ENCODE peak calls at places on chromosomes 7 and 10, in five cellular contexts. Y is upper lobe of left lung, N is neural progenitor cell, F is HL-60, I is transverse colon. X is an unnamed sample.

GRCh38 chr10:1151071-1152033 is 95.2 kb downstream of the WDR37 start:
- DNase-seq in Y (no peak), N (no peak), F (no peak), I (no peak), X (no peak)

GRCh38 chr10:13792011-13792410 is 205.2 kb downstream of the PRPF18 start:
- DNase-seq in Y (peak), N (no peak), F (no peak), I (peak), X (no peak)

GRCh38 chr10:77357185-77357584 is 280.4 kb downstream of the KCNMA1 start:
- DNase-seq in Y (no peak), N (no peak), F (no peak), I (no peak), X (no peak)

GRCh38 chr10:69696073-69696731 is 66.2 kb downstream of the FAM241B start:
- DNase-seq in Y (no peak), N (peak), F (peak), I (no peak), X (no peak)

GRCh38 chr10:122642726-122643605 is 56.7 kb downstream of the C10orf120 start:
- DNase-seq in Y (peak), N (no peak), F (no peak), I (no peak), X (no peak)

GRCh38 chr10:93701903-93702277 is 502 bp downstream of the FRA10AC1 start:
- DNase-seq in Y (no peak), N (no peak), F (peak), I (no peak), X (no peak)

GRCh38 chr10:117363027-117363426 is 12.2 kb downstream of the PDZD8 start:
- DNase-seq in Y (no peak), N (no peak), F (no peak), I (no peak), X (no peak)

GRCh38 chr7:21962677-21963076 is 17.0 kb upstream of the CDCA7L start:
- DNase-seq in Y (no peak), N (no peak), F (no peak), I (no peak), X (no peak)

GRCh38 chr7:143002106-143002505 is 24.8 kb downstream of the OR9A2 start:
- DNase-seq in Y (no peak), N (peak), F (no peak), I (no peak), X (no peak)

GRCh38 chr10:72068901-72069446 is 19.4 kb downstream of the SPOCK2 start:
- DNase-seq in Y (no peak), N (no peak), F (no peak), I (no peak), X (no peak)

GRCh38 chr7:76352193-76352592 is 6.6 kb downstream of the YWHAG start:
- DNase-seq in Y (no peak), N (no peak), F (no peak), I (no peak), X (no peak)

GRCh38 chr7:31782411-31782991 is 95.5 kb downstream of the PPP1R17 start:
- DNase-seq in Y (no peak), N (peak), F (peak), I (no peak), X (peak)

GRCh38 chr7:121071662-121072061 is 83.2 kb downstream of the CPED1 start:
- DNase-seq in Y (no peak), N (no peak), F (no peak), I (no peak), X (no peak)

GRCh38 chr7:95772298-95772770 is at the start of gene DYNC1I1:
- DNase-seq in Y (peak), N (peak), F (peak), I (peak), X (peak)

GRCh38 chr7:142866361-142867096 is 11.7 kb downstream of the EPHB6 start:
- DNase-seq in Y (peak), N (peak), F (no peak), I (peak), X (no peak)

GRCh38 chr10:124972637-124973036 is 30.7 kb downstream of the ZRANB1 start:
- DNase-seq in Y (no peak), N (no peak), F (no peak), I (no peak), X (no peak)

DNA sequence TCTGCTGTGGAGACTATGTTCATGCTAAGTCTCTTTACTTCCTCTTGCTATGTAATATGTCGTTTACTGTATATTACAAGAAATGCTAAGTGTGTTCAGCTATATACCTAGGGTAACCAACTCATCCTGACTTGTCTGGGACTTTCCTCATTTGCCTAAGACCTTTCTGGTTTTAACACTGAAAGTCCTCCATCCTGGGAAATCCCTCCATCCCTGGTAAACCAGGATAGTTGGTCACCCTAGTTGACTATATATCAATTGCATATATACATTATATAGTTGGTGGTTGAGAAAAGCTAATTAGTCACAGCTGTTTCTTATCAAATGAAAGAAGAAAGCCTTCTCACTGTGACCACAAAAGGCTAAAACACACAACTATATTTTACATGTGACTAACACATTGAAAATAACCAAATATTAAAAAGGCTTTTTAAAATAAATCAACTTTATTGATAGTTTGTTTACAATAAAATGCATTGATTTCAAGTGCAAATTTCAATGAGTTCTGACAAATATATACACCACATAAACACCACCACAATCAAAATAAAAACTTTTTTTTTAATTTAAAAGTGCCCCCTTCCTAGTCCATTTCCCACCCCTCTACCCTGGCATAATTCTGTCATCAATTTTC is 167.7 kb upstream of the INHBA start:
- DNase-seq in Y (no peak), N (no peak), F (no peak), I (no peak), X (no peak)
- H3K27ac ChIP-seq in Y (no peak), N (no peak), F (peak), I (no peak), X (no peak)

DNA sequence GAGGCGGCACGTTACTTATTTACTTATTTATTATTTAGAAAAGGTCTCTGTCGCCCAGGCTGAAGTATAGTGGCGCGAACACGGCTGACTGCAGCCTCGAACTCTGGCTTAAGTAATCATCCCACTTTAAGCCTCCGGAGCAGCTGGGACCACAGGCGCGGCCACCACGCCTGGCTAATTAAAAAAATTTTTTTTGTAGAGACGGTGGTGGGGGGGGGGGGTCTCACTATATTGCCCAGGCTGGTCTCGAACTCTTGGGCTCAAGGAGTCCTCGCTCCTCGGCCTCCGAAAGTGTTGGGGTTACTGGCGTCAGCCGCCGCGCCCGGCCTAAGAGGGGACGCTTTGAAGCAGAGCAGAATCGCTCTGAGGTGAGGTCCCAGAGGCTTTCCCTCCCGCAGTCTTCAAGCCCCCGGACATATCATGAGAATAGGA is 675 bp upstream of the FRAT2 start:
- DNase-seq in Y (peak), N (peak), F (no peak), I (peak), X (no peak)
- H3K27ac ChIP-seq in Y (peak), N (peak), F (peak), I (peak), X (no peak)

GRCh38 chr10:43606323-43607198 is at the start of gene ZNF485:
- DNase-seq in Y (peak), N (peak), F (peak), I (peak), X (peak)

GRCh38 chr10:43610636-43611035 is 4.4 kb downstream of the ZNF485 start:
- DNase-seq in Y (no peak), N (no peak), F (no peak), I (no peak), X (no peak)

GRCh38 chr10:43607199-43607573 is 948 bp downstream of the ZNF485 start:
- DNase-seq in Y (no peak), N (no peak), F (no peak), I (no peak), X (no peak)

DNA sequence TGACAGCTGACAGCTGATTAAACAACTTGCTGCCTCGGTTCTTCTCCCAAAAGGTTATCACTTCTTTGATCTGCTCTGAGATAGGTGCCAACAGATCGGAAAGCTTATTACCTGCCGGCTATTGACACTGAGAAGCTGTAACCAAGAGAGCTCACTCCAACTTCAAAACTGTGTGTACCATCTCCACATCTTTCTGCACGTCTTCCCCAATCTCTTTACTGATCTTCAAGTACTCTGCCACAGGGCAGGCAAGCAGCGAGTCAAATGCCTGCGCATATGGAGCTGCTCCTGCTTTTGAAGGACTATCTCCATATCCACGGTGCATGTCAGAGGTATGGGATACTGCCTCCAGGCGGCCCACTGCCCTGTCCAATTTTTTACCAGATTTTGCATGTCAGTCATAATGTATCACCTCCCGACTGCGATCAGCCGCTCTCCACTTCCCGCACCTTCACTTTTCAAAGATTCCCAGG is 352 bp upstream of the ZNF485 start:
- DNase-seq in Y (no peak), N (no peak), F (no peak), I (no peak), X (no peak)
- H3K27ac ChIP-seq in Y (peak), N (no peak), F (no peak), I (peak), X (no peak)

GRCh38 chr10:102413053-102413705 is 5.4 kb downstream of the PSD start:
- DNase-seq in Y (no peak), N (peak), F (no peak), I (no peak), X (peak)

GRCh38 chr10:102410427-102411073 is 8.0 kb downstream of the PSD start:
- DNase-seq in Y (peak), N (peak), F (no peak), I (no peak), X (peak)

GRCh38 chr10:102413806-102414561 is 4.6 kb downstream of the PSD start:
- DNase-seq in Y (peak), N (peak), F (no peak), I (no peak), X (no peak)

GRCh38 chr10:102411341-102412255 is 7.0 kb downstream of the PSD start:
- DNase-seq in Y (no peak), N (no peak), F (no peak), I (no peak), X (no peak)

DNA sequence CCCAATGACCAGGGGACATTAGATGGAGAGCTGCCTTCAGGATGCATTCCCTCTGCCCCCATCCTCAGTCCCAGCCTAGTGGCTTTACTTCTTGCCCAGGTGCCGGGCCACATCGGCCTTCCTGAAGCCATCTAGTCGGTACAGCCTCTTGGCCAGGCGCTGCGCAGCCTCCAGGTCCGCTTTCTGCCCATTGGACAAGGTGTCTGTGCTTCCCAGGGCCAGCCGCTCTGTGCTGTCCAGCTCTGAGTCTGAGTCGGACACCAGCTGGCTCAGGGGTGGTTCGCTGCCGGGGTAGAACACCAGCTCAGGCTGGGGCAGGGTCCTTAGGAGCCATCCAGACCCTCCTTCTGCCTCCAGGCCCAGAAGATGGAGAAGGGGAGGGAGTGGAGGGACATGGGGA is 6.3 kb downstream of the PSD start:
- DNase-seq in Y (no peak), N (no peak), F (no peak), I (no peak), X (no peak)
- H3K27ac ChIP-seq in Y (no peak), N (no peak), F (no peak), I (no peak), X (no peak)

DNA sequence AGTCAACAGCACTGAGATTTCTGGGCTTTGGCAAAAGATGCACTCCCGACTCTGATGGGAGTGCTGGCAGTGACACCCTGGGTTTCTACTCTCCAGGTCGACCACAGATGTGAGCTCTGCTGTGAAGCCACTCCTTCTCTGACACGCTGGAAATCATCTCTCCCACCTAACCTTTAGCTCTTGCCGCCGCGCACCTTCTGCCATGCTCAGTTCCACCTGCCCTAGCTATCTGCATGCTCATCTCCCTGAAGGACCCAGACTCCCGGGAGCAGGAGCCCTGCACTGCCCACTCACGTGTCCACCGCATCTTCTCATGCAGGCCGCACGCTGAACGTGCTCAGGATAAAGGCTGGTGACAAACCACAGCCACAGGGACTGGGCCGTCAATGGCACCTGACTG is 174.8 kb downstream of the TNS3 start:
- DNase-seq in Y (no peak), N (no peak), F (no peak), I (peak), X (no peak)
- H3K27ac ChIP-seq in Y (peak), N (no peak), F (no peak), I (peak), X (no peak)

GRCh38 chr7:17660116-17660515 is 280.2 kb downstream of the SNX13 start:
- DNase-seq in Y (no peak), N (no peak), F (no peak), I (no peak), X (no peak)

GRCh38 chr7:17651926-17652385 is 288.3 kb downstream of the SNX13 start:
- DNase-seq in Y (no peak), N (no peak), F (no peak), I (no peak), X (no peak)

GRCh38 chr7:17659126-17659525 is 281.2 kb downstream of the SNX13 start:
- DNase-seq in Y (no peak), N (no peak), F (no peak), I (no peak), X (no peak)

GRCh38 chr7:17651296-17651695 is 289.0 kb downstream of the SNX13 start:
- DNase-seq in Y (no peak), N (no peak), F (no peak), I (no peak), X (no peak)

DNA sequence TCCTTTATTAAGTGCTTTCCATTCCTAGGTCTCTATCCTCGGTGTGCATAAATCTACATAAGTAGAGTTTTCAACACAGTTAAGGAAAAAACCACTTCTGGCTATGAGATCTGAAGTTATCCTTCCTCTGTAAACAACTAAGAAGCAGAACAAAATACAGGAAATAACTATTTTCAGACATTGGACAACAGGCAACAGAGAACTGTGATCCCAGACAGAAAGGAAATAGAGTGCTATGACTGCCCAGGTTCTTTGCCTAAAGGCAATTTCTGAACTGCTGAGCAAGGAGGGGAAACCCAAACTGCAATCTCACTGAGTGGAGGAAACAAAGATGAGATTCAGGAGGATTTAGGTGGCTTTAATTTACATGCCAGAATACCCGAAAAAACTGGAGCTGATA is 285.4 kb downstream of the SNX13 start:
- DNase-seq in Y (no peak), N (no peak), F (no peak), I (no peak), X (no peak)
- H3K27ac ChIP-seq in Y (no peak), N (no peak), F (no peak), I (no peak), X (no peak)

GRCh38 chr7:88216276-88216675 is 3.6 kb downstream of the SRI start:
- DNase-seq in Y (no peak), N (no peak), F (no peak), I (no peak), X (no peak)

GRCh38 chr7:88219781-88220747 is at the start of gene SRI:
- DNase-seq in Y (peak), N (peak), F (peak), I (peak), X (peak)

GRCh38 chr7:88218836-88219605 is 817 bp downstream of the SRI start:
- DNase-seq in Y (peak), N (peak), F (no peak), I (peak), X (no peak)

GRCh38 chr7:88218428-88218745 is 1.5 kb downstream of the SRI start:
- DNase-seq in Y (no peak), N (no peak), F (no peak), I (no peak), X (no peak)

DNA sequence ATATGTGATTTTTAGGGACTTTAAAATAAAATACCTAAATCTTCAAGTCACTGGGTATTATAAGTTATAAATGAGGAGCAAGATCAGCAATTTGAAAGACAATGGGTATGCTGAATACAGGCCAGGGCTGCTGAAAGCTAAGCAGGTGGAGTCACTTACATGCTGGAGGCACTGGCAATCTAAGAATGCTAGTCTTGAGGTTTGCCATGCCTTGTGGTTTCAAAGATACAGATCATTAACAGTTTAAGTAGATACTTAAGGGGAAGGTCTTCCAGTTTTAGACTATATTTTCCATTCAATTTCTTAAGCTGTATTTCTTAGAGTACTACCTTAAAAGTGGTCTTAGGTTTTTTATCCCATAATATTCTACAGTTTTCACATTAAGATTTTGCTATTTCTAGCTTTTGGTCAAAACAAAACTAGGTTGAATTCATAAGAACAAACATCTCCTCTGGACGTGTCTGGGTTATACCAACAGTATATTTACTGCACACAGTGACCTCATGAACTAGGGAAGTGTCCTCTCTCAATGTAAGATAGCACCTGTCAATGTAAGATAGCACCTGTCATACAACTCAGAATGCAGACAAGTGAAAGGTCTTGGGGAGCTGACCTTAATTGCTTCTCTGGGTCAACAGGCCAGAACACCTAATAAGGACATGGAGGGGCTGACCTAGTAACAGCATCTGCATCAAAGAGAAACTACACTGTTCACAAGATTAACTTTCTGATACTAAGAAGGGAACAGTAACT is 2.0 kb downstream of the SRI start:
- DNase-seq in Y (no peak), N (no peak), F (no peak), I (no peak), X (no peak)
- H3K27ac ChIP-seq in Y (peak), N (no peak), F (peak), I (peak), X (peak)

X was measured in caudate nucleus.